ENCODE peak calls at places on chromosomes 6 and 20, in eight cellular contexts. Y, F, Q, W, N, J, T and P are unnamed samples.

GRCh38 chr20:62596921-62597320 is 45.4 kb upstream of the SLCO4A1 start:
- DNase-seq in Y (no peak), F (no peak), Q (no peak), W (no peak), N (no peak), J (no peak), T (no peak), P (no peak)

GRCh38 chr6:27545271-27546046 is 72.6 kb upstream of the ZNF184 start:
- DNase-seq in Y (no peak), F (no peak), Q (peak; percentile 83), W (no peak), N (no peak), J (peak; percentile 74), T (peak; percentile 77), P (peak; percentile 47)

GRCh38 chr6:2503816-2504494 is 246.8 kb downstream of the MYLK4 start:
- DNase-seq in Y (no peak), F (no peak), Q (no peak), W (no peak), N (peak; percentile 10), J (no peak), T (no peak), P (peak; percentile 31)

GRCh38 chr6:88814909-88815308 is 148.5 kb downstream of the RNGTT start:
- DNase-seq in Y (no peak), F (no peak), Q (no peak), W (no peak), N (no peak), J (no peak), T (peak; percentile 5), P (peak; percentile 4)

GRCh38 chr6:116047173-116047933 is 13.3 kb downstream of the FRK start:
- DNase-seq in Y (no peak), F (no peak), Q (no peak), W (peak; percentile 39), N (peak; percentile 26), J (no peak), T (peak; percentile 43), P (peak; percentile 56)

GRCh38 chr6:42441661-42442081 is 10.1 kb downstream of the TRERF1 start:
- DNase-seq in Y (no peak), F (no peak), Q (peak; percentile 89), W (no peak), N (no peak), J (no peak), T (peak; percentile 23), P (no peak)

GRCh38 chr6:116513224-116513875 is 1.9 kb downstream of the CALHM5 start:
- DNase-seq in Y (no peak), F (no peak), Q (no peak), W (no peak), N (peak; percentile 21), J (no peak), T (no peak), P (peak; percentile 23)

GRCh38 chr20:35708502-35708901 is 9.3 kb downstream of the ROMO1 start:
- DNase-seq in Y (no peak), F (no peak), Q (no peak), W (no peak), N (no peak), J (no peak), T (no peak), P (no peak)

GRCh38 chr6:124203106-124203811 is 399.6 kb downstream of the NKAIN2 start:
- DNase-seq in Y (no peak), F (no peak), Q (no peak), W (no peak), N (no peak), J (no peak), T (peak; percentile 7), P (no peak)

GRCh38 chr6:97401533-97401932 is 118.5 kb upstream of the MMS22L start:
- DNase-seq in Y (no peak), F (no peak), Q (no peak), W (no peak), N (no peak), J (no peak), T (no peak), P (peak; percentile 53)

GRCh38 chr6:109441069-109441816 is 719 bp downstream of the SMPD2 start:
- DNase-seq in Y (peak; percentile 69), F (peak; percentile 31), Q (peak; percentile 83), W (peak; percentile 42), N (peak; percentile 37), J (no peak), T (peak; percentile 84), P (peak; percentile 79)

GRCh38 chr6:126033696-126034095 is 47.4 kb downstream of the TRMT11 start:
- DNase-seq in Y (peak; percentile 41), F (peak; percentile 23), Q (peak; percentile 72), W (peak; percentile 18), N (peak; percentile 56), J (no peak), T (peak; percentile 79), P (peak; percentile 89)

GRCh38 chr6:169095153-169095552 is 158.5 kb downstream of the THBS2 start:
- DNase-seq in Y (no peak), F (no peak), Q (no peak), W (no peak), N (no peak), J (no peak), T (no peak), P (no peak)

GRCh38 chr6:31498748-31499147 is 803 bp downstream of the MICB start:
- DNase-seq in Y (no peak), F (no peak), Q (peak; percentile 72), W (no peak), N (peak; percentile 31), J (no peak), T (peak; percentile 31), P (peak; percentile 55)

GRCh38 chr20:31559704-31560093 is 45.4 kb upstream of the ID1 start:
- DNase-seq in Y (no peak), F (peak; percentile 30), Q (no peak), W (no peak), N (no peak), J (no peak), T (no peak), P (no peak)

GRCh38 chr6:127893541-127893940 is 7.3 kb downstream of the THEMIS start:
- DNase-seq in Y (no peak), F (no peak), Q (peak; percentile 7), W (no peak), N (no peak), J (no peak), T (no peak), P (no peak)

GRCh38 chr6:112007805-112008204 is 46.1 kb upstream of the CCN6 start:
- DNase-seq in Y (no peak), F (no peak), Q (no peak), W (no peak), N (no peak), J (no peak), T (no peak), P (peak; percentile 63)

DNA sequence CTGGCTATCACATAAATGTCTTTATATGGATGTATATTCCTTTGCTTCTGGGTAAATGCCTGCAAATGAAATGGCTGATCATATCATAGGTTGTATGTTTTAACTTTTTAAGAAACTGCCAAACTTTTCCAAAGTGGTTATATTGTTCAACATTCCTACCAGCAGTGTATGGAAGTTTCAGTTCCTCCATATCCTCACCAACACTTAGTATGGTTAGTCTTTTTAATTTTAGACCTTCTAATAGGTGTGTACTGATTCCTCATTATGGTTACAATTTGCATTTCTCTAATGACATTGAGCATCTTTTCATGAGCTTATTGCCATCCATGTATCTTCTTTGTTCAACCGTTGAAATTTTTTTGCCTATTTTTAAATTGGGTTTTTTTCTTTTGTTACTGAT is 155.4 kb downstream of the ZFAND3 start:
- DNase-seq in Y (no peak), F (no peak), Q (no peak), W (no peak), N (no peak), J (no peak), T (no peak), P (no peak)
- H3K9me2 ChIP-seq in Y (no peaks in the 10 kb centered on the region), F (no peaks in the 10 kb centered on the region), Q (no peaks in the 10 kb centered on the region), W (no peaks in the 10 kb centered on the region), N (no peaks in the 10 kb centered on the region), J (no peaks in the 10 kb centered on the region), T (no peaks in the 10 kb centered on the region), P (no peaks in the 10 kb centered on the region)

GRCh38 chr20:52103469-52103910 is 88.1 kb downstream of the ZFP64 start:
- DNase-seq in Y (no peak), F (no peak), Q (peak; percentile 82), W (no peak), N (no peak), J (no peak), T (no peak), P (peak; percentile 61)

GRCh38 chr20:52105045-52105572 is 86.5 kb downstream of the ZFP64 start:
- DNase-seq in Y (peak; percentile 48), F (no peak), Q (peak; percentile 85), W (no peak), N (no peak), J (no peak), T (peak; percentile 46), P (peak; percentile 47)

GRCh38 chr20:52104546-52105044 is 87.0 kb downstream of the ZFP64 start:
- DNase-seq in Y (peak; percentile 46), F (no peak), Q (peak; percentile 88), W (no peak), N (no peak), J (no peak), T (peak; percentile 18), P (peak; percentile 49)

GRCh38 chr20:52103911-52104545 is 87.6 kb downstream of the ZFP64 start:
- DNase-seq in Y (no peak), F (no peak), Q (peak; percentile 85), W (no peak), N (no peak), J (no peak), T (no peak), P (peak; percentile 30)

DNA sequence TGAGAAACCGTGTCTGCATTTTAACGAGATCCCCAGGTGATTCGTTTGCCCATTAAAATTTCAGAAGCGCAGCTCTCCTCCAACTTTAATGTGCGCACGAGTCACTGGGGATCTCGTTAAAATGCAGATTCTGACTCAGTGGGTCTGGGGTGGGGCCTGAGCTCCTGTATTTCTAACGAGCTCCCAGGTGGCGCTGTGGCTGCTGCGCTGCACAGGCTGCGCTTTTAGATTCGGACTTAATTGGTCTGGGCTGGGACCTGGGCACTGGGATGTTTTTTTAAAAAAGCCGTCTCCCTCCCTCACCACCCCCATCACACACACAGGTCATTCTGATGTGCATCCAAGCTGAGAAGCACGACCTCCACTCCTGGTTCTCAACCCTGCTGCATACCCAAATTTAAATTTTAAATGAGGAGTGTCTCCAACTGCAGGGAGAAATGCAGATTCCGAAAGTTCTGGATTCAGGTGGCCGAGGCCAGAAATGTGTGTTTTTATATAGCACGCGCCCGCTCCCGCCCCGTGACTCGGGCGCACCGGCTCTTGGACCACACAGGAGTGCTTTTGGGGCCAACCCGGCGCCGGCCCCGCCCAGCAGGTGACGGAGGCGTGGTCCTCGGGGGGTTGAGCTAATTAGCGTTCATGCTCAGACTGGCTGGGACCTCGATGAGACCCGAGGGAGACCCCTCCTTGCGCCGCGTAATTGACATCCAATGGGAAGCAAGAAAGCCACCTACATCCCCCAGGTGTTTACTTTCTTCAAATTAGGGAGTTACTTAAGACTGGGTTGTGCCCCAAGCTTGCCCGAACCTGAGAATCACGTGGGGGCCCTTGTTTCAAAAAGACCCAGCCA is 85.8 kb downstream of the ZFP64 start:
- DNase-seq in Y (no peak), F (no peak), Q (peak; percentile 96), W (peak; percentile 14), N (peak; percentile 50), J (no peak), T (peak; percentile 36), P (peak; percentile 55)
- H3K4me3 ChIP-seq in Y (no peak overlapping the region), F (no peak overlapping the region), Q (peak overlapping the region; percentile 84), W (peak overlapping the region; percentile 20), N (peak overlapping the region; percentile 55), J (no peak overlapping the region), T (peak overlapping the region; percentile 46), P (peak overlapping the region; percentile 73)

GRCh38 chr6:52929321-52930164 is 20.0 kb upstream of the GSTA3 start:
- DNase-seq in Y (peak; percentile 22), F (peak; percentile 38), Q (no peak), W (no peak), N (peak; percentile 96), J (peak; percentile 22), T (peak; percentile 59), P (peak; percentile 98)
- TF ChIP-seq EZH2phosphoT487 in Y (no peak), F (no peak), Q (no peak), W (no peak), N (no peak), J (no peak), T (no peak), P (no peak)

GRCh38 chr20:44395183-44395962 is 39.9 kb downstream of the HNF4A start:
- DNase-seq in Y (no peak), F (no peak), Q (no peak), W (no peak), N (no peak), J (no peak), T (no peak), P (no peak)
- H3K9me2 ChIP-seq in Y (no peaks in the 10 kb centered on the region), F (no peaks in the 10 kb centered on the region), Q (no peaks in the 10 kb centered on the region), W (no peaks in the 10 kb centered on the region), N (no peaks in the 10 kb centered on the region), J (no peaks in the 10 kb centered on the region), T (no peaks in the 10 kb centered on the region), P (no peaks in the 10 kb centered on the region)